ENCODE peak calls at places on chromosomes 3 and 15, in seven cellular contexts. V is Karpas-422, P is right cardiac atrium, O is cardiac muscle cell, K is upper lobe of left lung, M is colonic mucosa, C is left ventricle myocardium inferior. T is an unnamed sample. For H3K4me1, the result is how much of the 10 kb centered on the place peaks cover.

GRCh38 chr3:146498002-146498736 is 28.8 kb upstream of the PLSCR2 start:
- DNase-seq in V (no peak), P (no peak), O (no peak), K (no peak), M (no peak), C (no peak), T (no peak)

GRCh38 chr15:38682861-38683260 is 118.2 kb upstream of the RASGRP1 start:
- DNase-seq in V (peak), P (no peak), O (no peak), K (no peak), M (no peak), C (no peak), T (no peak)

GRCh38 chr3:176739169-176739568 is 458.1 kb downstream of the TBL1XR1 start:
- DNase-seq in V (no peak), P (no peak), O (no peak), K (no peak), M (no peak), C (no peak), T (peak)

GRCh38 chr3:194130807-194131589 is 5.0 kb upstream of the HES1 start:
- DNase-seq in V (no peak), P (peak), O (peak), K (no peak), M (peak), C (no peak), T (peak)

GRCh38 chr15:62125763-62126162 is 39.3 kb downstream of the C2CD4B start:
- DNase-seq in V (peak), P (no peak), O (peak), K (no peak), M (peak), C (no peak), T (no peak)

GRCh38 chr3:47685037-47685436 is 96.7 kb downstream of the SMARCC1 start:
- DNase-seq in V (no peak), P (no peak), O (no peak), K (no peak), M (no peak), C (no peak), T (no peak)

GRCh38 chr15:75360391-75360790 is 8.0 kb downstream of the MAN2C1 start:
- DNase-seq in V (no peak), P (no peak), O (no peak), K (no peak), M (no peak), C (no peak), T (no peak)

GRCh38 chr3:52194541-52195296 is 3.2 kb upstream of the ALAS1 start:
- DNase-seq in V (no peak), P (peak), O (peak), K (peak), M (peak), C (peak), T (no peak)

GRCh38 chr3:29644956-29645661 is 364.2 kb downstream of the RBMS3 start:
- DNase-seq in V (no peak), P (no peak), O (no peak), K (no peak), M (no peak), C (no peak), T (no peak)

GRCh38 chr15:81398910-81399551 is 25.0 kb upstream of the TMC3 start:
- DNase-seq in V (no peak), P (no peak), O (no peak), K (no peak), M (no peak), C (no peak), T (peak)

GRCh38 chr3:187286467-187287059 is 5.0 kb downstream of the MASP1 start:
- DNase-seq in V (no peak), P (peak), O (no peak), K (no peak), M (no peak), C (no peak), T (no peak)

GRCh38 chr15:48340111-48340510 is 8.9 kb downstream of the DUT start:
- DNase-seq in V (no peak), P (no peak), O (no peak), K (no peak), M (no peak), C (no peak), T (no peak)

GRCh38 chr3:145333931-145334330 is 827.1 kb downstream of the PLOD2 start:
- DNase-seq in V (no peak), P (no peak), O (no peak), K (no peak), M (no peak), C (no peak), T (no peak)

GRCh38 chr3:106748471-106748870 is 628.8 kb upstream of the CCDC54 start:
- DNase-seq in V (no peak), P (no peak), O (no peak), K (no peak), M (no peak), C (no peak), T (no peak)

GRCh38 chr15:68580026-68580882 is 1.5 kb downstream of the CORO2B start:
- DNase-seq in V (peak), P (peak), O (no peak), K (peak), M (no peak), C (peak), T (no peak)

GRCh38 chr3:154062513-154062912 is 58.7 kb upstream of the ARHGEF26 start:
- DNase-seq in V (no peak), P (no peak), O (no peak), K (no peak), M (no peak), C (no peak), T (peak)

GRCh38 chr15:74382004-74382816 is 14.8 kb upstream of the CYP11A1 start:
- DNase-seq in V (peak), P (peak), O (peak), K (peak), M (peak), C (peak), T (peak)

GRCh38 chr3:95037927-95038326 is 975.1 kb downstream of the NSUN3 start:
- DNase-seq in V (no peak), P (no peak), O (no peak), K (no peak), M (no peak), C (no peak), T (peak)

GRCh38 chr15:77657629-77658238 is 25.0 kb upstream of the LINGO1 start:
- DNase-seq in V (no peak), P (no peak), O (no peak), K (peak), M (no peak), C (no peak), T (no peak)

GRCh38 chr3:127595303-127595702 is 2.9 kb upstream of the MCM2 start:
- DNase-seq in V (no peak), P (no peak), O (no peak), K (no peak), M (no peak), C (no peak), T (no peak)

GRCh38 chr3:68504185-68504584 is 428.2 kb downstream of the TAFA4 start:
- DNase-seq in V (no peak), P (no peak), O (peak), K (no peak), M (no peak), C (no peak), T (peak)

GRCh38 chr3:79247367-79248103 is 520.3 kb downstream of the ROBO1 start:
- DNase-seq in V (peak), P (peak), O (no peak), K (no peak), M (no peak), C (no peak), T (no peak)

GRCh38 chr3:86967062-86967461 is 23.9 kb downstream of the VGLL3 start:
- DNase-seq in V (no peak), P (no peak), O (no peak), K (no peak), M (no peak), C (no peak), T (no peak)

GRCh38 chr3:66404903-66405700 is 95.7 kb downstream of the LRIG1 start:
- DNase-seq in V (no peak), P (no peak), O (no peak), K (peak), M (no peak), C (no peak), T (no peak)

GRCh38 chr3:66403268-66403990 is 97.4 kb downstream of the LRIG1 start:
- DNase-seq in V (no peak), P (no peak), O (no peak), K (no peak), M (no peak), C (no peak), T (no peak)

GRCh38 chr3:66405701-66406091 is 95.1 kb downstream of the LRIG1 start:
- DNase-seq in V (no peak), P (no peak), O (no peak), K (peak), M (no peak), C (no peak), T (peak)

GRCh38 chr3:66402596-66403267 is 98.1 kb downstream of the LRIG1 start:
- DNase-seq in V (no peak), P (no peak), O (no peak), K (no peak), M (no peak), C (no peak), T (no peak)

DNA sequence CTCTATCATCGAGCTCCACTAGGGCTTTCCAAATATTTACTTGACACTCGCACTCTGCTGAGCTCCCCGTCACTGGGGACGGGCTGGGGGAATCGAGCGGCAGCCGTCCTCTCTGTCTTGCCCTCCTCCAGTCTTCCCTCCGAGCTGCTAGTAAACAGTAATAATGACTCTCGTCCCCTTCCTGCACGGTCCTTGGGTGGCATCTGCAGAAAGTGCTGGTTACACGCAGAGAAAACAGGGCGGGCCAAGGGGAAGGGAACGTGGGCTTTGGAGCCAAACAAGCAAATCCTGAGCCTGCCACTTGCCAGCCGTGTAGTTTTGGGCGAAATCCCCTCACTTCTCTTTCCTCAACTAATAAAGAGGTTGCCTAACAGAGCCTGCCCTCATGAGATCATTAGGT is 96.6 kb downstream of the LRIG1 start:
- DNase-seq in V (no peak), P (no peak), O (no peak), K (no peak), M (no peak), C (no peak), T (no peak)
- H3K4me1 ChIP-seq in V (under half), P (under half), O (under half), K (under half), M (under half), C (half or more), T (under half)

GRCh38 chr3:110456438-110457138 is 615.0 kb upstream of the NECTIN3 start:
- DNase-seq in V (no peak), P (no peak), O (no peak), K (no peak), M (no peak), C (no peak), T (peak)
- H3K4me1 ChIP-seq in V (under half), P (under half), O (under half), K (under half), M (under half), C (under half), T (under half)

GRCh38 chr15:89116404-89116803 is 28.1 kb downstream of the ABHD2 start:
- DNase-seq in V (no peak), P (no peak), O (peak), K (no peak), M (no peak), C (no peak), T (no peak)
- H3K4me1 ChIP-seq in V (under half), P (under half), O (half or more), K (half or more), M (under half), C (half or more), T (under half)

DNA sequence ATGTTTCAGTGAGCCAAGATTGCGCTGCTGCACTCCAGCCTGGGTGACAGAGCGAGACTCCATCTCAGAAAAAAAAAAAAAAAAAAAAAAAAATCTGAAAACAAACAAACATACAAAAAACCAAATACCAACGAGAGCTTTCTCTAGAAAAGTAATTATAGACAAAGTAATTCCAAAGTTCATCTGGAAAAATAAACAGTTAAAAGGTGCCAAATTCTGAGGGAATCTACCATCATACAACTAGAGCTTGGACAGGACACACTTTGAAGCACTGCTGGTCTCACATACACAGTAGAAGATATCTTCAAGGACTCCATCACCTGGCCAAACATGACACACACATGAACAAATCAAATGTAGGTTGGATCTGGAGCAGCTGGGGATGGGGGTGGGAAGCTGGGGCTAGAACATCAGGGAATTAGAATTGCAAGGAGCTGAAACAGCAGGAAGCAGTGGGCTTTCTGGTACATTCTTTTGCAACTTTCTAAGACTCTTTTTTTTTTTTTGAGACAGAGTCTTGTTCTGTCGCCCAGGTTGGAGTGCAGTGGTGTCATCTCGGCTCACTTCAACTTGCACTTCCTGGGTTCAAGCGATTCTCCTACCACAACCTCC is 41.1 kb upstream of the CTSH start:
- DNase-seq in V (no peak), P (no peak), O (no peak), K (no peak), M (no peak), C (no peak), T (no peak)
- H3K4me1 ChIP-seq in V (under half), P (under half), O (under half), K (under half), M (under half), C (under half), T (under half)

GRCh38 chr3:190539526-190539925 is 25.6 kb downstream of the IL1RAP start:
- DNase-seq in V (no peak), P (no peak), O (no peak), K (no peak), M (no peak), C (no peak), T (no peak)

GRCh38 chr3:190538288-190538687 is 24.4 kb downstream of the IL1RAP start:
- DNase-seq in V (no peak), P (no peak), O (no peak), K (no peak), M (no peak), C (no peak), T (no peak)

GRCh38 chr3:190541008-190541407 is 27.1 kb downstream of the IL1RAP start:
- DNase-seq in V (no peak), P (no peak), O (no peak), K (no peak), M (no peak), C (no peak), T (no peak)

GRCh38 chr3:190543656-190544055 is 29.8 kb downstream of the IL1RAP start:
- DNase-seq in V (no peak), P (no peak), O (no peak), K (no peak), M (peak), C (no peak), T (no peak)

GRCh38 chr3:190541560-190541959 is 27.7 kb downstream of the IL1RAP start:
- DNase-seq in V (no peak), P (no peak), O (no peak), K (no peak), M (no peak), C (no peak), T (no peak)
- H3K4me1 ChIP-seq in V (under half), P (under half), O (under half), K (under half), M (under half), C (under half), T (under half)

DNA sequence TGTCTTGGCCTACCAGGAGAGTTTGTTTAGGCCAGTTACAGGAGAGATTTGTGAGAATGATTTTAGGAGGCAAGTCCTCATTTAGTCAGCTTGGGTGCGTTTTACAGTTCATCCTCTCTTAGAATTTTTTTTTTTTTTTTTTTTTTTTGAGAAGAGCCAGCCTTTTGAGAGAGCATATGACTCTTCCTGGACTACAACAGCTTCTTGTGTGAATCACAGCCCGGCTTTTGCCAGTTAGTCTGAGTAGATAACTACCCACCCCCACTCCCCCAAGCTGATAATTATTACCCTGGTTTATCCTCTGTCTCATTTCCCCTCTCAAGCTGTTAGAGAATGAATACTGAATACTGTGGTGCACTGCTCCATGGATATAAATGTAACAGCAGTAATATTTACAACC is 7.8 kb downstream of the CHD2 start:
- DNase-seq in V (no peak), P (peak), O (no peak), K (no peak), M (no peak), C (no peak), T (no peak)
- H3K4me1 ChIP-seq in V (under half), P (under half), O (under half), K (half or more), M (under half), C (half or more), T (under half)

GRCh38 chr3:113556556-113557335 is 24.4 kb downstream of the SIDT1 start:
- DNase-seq in V (no peak), P (no peak), O (no peak), K (no peak), M (peak), C (no peak), T (peak)
- H3K4me1 ChIP-seq in V (under half), P (under half), O (under half), K (under half), M (under half), C (under half), T (under half)

GRCh38 chr15:63800739-63801138 is 33.0 kb downstream of the HERC1 start:
- DNase-seq in V (no peak), P (no peak), O (no peak), K (no peak), M (no peak), C (no peak), T (no peak)

GRCh38 chr15:63797901-63798300 is 35.8 kb downstream of the HERC1 start:
- DNase-seq in V (no peak), P (no peak), O (no peak), K (no peak), M (no peak), C (no peak), T (no peak)

GRCh38 chr15:63800245-63800644 is 33.5 kb downstream of the HERC1 start:
- DNase-seq in V (no peak), P (no peak), O (no peak), K (no peak), M (no peak), C (no peak), T (no peak)

GRCh38 chr15:63794271-63794670 is 39.5 kb downstream of the HERC1 start:
- DNase-seq in V (no peak), P (no peak), O (no peak), K (no peak), M (no peak), C (no peak), T (no peak)

DNA sequence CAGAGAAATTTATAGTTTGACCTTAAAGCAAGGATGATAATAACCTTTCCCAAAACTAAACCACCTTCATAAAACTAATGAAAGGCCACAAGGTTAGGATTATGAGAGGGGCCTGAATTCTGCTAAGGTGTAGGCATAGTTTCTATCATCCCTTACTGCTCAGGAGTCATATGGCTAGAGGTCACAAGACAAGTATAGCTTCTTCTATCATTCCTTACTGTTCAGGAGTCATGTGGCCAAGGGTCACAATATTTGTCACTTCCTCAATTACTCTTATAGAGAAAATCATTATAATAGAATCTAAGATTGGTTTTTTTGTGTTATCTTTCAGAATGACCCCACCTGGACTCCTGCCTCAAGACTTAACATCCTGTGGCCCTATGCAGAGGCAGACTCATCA is 36.6 kb downstream of the HERC1 start:
- DNase-seq in V (no peak), P (no peak), O (no peak), K (no peak), M (no peak), C (no peak), T (no peak)
- H3K4me1 ChIP-seq in V (under half), P (under half), O (under half), K (under half), M (under half), C (half or more), T (under half)

GRCh38 chr3:115165701-115166100 is 18.6 kb upstream of the ZBTB20 start:
- DNase-seq in V (no peak), P (no peak), O (no peak), K (no peak), M (no peak), C (no peak), T (no peak)
- H3K4me1 ChIP-seq in V (under half), P (under half), O (under half), K (under half), M (under half), C (under half), T (under half)

DNA sequence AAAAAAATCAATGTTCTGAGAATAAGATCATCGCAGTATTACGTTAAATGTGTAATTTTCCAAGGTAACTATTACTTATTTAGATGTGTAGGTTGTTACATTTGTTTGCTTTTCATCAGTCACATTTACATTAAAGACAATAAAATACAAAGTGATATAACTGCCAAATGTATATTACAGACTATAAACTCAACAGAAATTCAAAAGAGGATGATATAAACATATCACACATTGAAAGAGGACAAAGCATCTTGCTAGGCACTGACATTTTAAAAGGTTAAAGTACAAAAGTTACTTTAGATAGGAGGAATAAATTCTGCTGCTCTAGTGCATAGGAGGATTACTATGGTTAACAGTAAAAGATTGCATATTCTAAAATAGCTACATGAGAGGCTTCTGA is 16.1 kb downstream of the VGLL4 start:
- DNase-seq in V (no peak), P (no peak), O (no peak), K (no peak), M (no peak), C (no peak), T (no peak)
- H3K4me1 ChIP-seq in V (half or more), P (under half), O (under half), K (under half), M (under half), C (half or more), T (under half)

T was measured in mesendoderm.